ENCODE peak calls at places on chromosomes 6 and 20, in eight cellular contexts. N, H, C, U, Q, L, Y and K are unnamed samples.

GRCh38 chr20:62511915-62512610 is 36.3 kb upstream of the GATA5 start:
- DNase-seq in N (no peak), H (no peak), C (no peak), U (no peak), Q (no peak), L (no peak), Y (peak; percentile 44), K (no peak)

GRCh38 chr6:108115598-108116058 is 41.1 kb upstream of the OSTM1 start:
- DNase-seq in N (no peak), H (no peak), C (no peak), U (no peak), Q (peak; percentile 25), L (peak; percentile 51), Y (peak; percentile 41), K (peak; percentile 63)

GRCh38 chr6:111427341-111428116 is 55.5 kb downstream of the REV3L start:
- DNase-seq in N (no peak), H (no peak), C (peak; percentile 38), U (peak; percentile 68), Q (peak; percentile 46), L (peak; percentile 91), Y (no peak), K (no peak)

GRCh38 chr6:4582506-4582905 is 193.7 kb upstream of the CDYL start:
- DNase-seq in N (no peak), H (no peak), C (no peak), U (no peak), Q (peak; percentile 35), L (peak; percentile 79), Y (no peak), K (no peak)

GRCh38 chr20:61301995-61302525 is 50.0 kb downstream of the CDH4 start:
- DNase-seq in N (no peak), H (no peak), C (no peak), U (no peak), Q (no peak), L (no peak), Y (no peak), K (no peak)

GRCh38 chr20:45091366-45091765 is 9.6 kb downstream of the KCNS1 start:
- DNase-seq in N (no peak), H (no peak), C (no peak), U (no peak), Q (no peak), L (no peak), Y (no peak), K (no peak)

GRCh38 chr6:35048031-35048613 is 93.0 kb downstream of the TCP11 start:
- DNase-seq in N (no peak), H (no peak), C (no peak), U (no peak), Q (peak; percentile 73), L (no peak), Y (no peak), K (peak; percentile 32)

GRCh38 chr6:16948376-16948775 is 153.5 kb upstream of the STMND1 start:
- DNase-seq in N (no peak), H (no peak), C (no peak), U (no peak), Q (no peak), L (no peak), Y (no peak), K (no peak)

GRCh38 chr6:170211404-170212025 is 79.4 kb downstream of the DLL1 start:
- DNase-seq in N (no peak), H (no peak), C (no peak), U (no peak), Q (no peak), L (no peak), Y (no peak), K (no peak)

GRCh38 chr6:159180001-159180400 is 10.8 kb downstream of the FNDC1 start:
- DNase-seq in N (no peak), H (no peak), C (no peak), U (no peak), Q (no peak), L (peak; percentile 63), Y (no peak), K (no peak)